ENCODE peak calls at places on chromosomes 12 and 14, in four cellular contexts. K, W, F and Z are unnamed samples.
A peak's percentile ranks its signal among the peaks of the same experiment; 100 is the strongest.

GRCh38 chr12:116381744-116382455 is 104.4 kb upstream of the MED13L start:
- DNase-seq in K (no peak), W (peak; percentile 17), F (no peak), Z (no peak)

GRCh38 chr12:52415870-52416750 is 10.0 kb upstream of the KRT82 start:
- DNase-seq in K (no peak), W (no peak), F (peak; percentile 71), Z (no peak)

GRCh38 chr12:116813271-116814041 is 67.8 kb downstream of the HRK start:
- DNase-seq in F (no peak), W (no peak), K (no peak), Z (no peak)

GRCh38 chr14:57502581-57503254 is 9.1 kb upstream of the CCDC198 start:
- DNase-seq in W (no peak), K (no peak), F (no peak), Z (no peak)

GRCh38 chr12:3551976-3552725 is 61.1 kb downstream of the PRMT8 start:
- DNase-seq in K (no peak), F (no peak), W (no peak), Z (no peak)

GRCh38 chr12:70646850-70647249 is 9.6 kb upstream of the PTPRB start:
- DNase-seq in W (no peak), K (no peak), F (no peak), Z (no peak)

GRCh38 chr12:49939307-49939706 is 11.2 kb upstream of the AQP2 start:
- DNase-seq in K (no peak), F (no peak), W (no peak), Z (no peak)

GRCh38 chr12:107560194-107560905 is 125.2 kb upstream of the PWP1 start:
- DNase-seq in F (no peak), K (no peak), W (no peak), Z (no peak)

GRCh38 chr12:72493390-72493789 is 221.2 kb downstream of the TRHDE start:
- DNase-seq in F (no peak), K (no peak), W (no peak), Z (no peak)

GRCh38 chr12:2256453-2256852 is 203.7 kb downstream of the CACNA1C start:
- DNase-seq in F (no peak), W (no peak), K (no peak), Z (no peak)

GRCh38 chr14:105226198-105226597 is 22.1 kb upstream of the BTBD6 start:
- DNase-seq in K (no peak), F (no peak), W (no peak), Z (no peak)

GRCh38 chr12:52528641-52529143 is 8.5 kb upstream of the KRT5 start:
- DNase-seq in W (no peak), K (no peak), F (no peak), Z (no peak)

GRCh38 chr12:87274594-87275245 is 754.5 kb downstream of the C12orf50 start:
- DNase-seq in W (no peak), K (no peak), F (no peak), Z (no peak)

GRCh38 chr14:53011053-53011462 is 60.2 kb upstream of the FERMT2 start:
- DNase-seq in F (peak; percentile 85), K (no peak), W (no peak), Z (no peak)

GRCh38 chr14:35339761-35340406 is 47.7 kb downstream of the PSMA6 start:
- DNase-seq in K (no peak), W (no peak), F (no peak), Z (peak; percentile 67)

GRCh38 chr14:89428556-89429196 is 11.6 kb upstream of the FOXN3 start:
- DNase-seq in F (peak; percentile 27), W (no peak), K (no peak), Z (no peak)

GRCh38 chr12:113860950-113861349 is 105.2 kb downstream of the RBM19 start:
- DNase-seq in W (no peak), F (no peak), K (no peak), Z (no peak)

GRCh38 chr12:48237048-48237630 is 34.0 kb upstream of the OR10AD1 start:
- DNase-seq in F (no peak), K (no peak), W (no peak), Z (no peak)

GRCh38 chr12:80627773-80628172 is 79.7 kb upstream of the MYF6 start:
- DNase-seq in K (no peak), W (no peak), F (no peak), Z (no peak)

GRCh38 chr12:188910-189621 is 24.9 kb downstream of the SLC6A12 start:
- DNase-seq in W (peak; percentile 73), K (peak; percentile 50), F (peak; percentile 52), Z (peak; percentile 86)

GRCh38 chr12:19833775-19834501 is 394.6 kb downstream of the AEBP2 start:
- DNase-seq in K (peak; percentile 56), F (no peak), W (no peak), Z (no peak)

GRCh38 chr14:30521899-30522736 is 36.8 kb upstream of the G2E3 start:
- DNase-seq in W (no peak), K (no peak), F (no peak), Z (peak; percentile 18)

GRCh38 chr12:92561543-92561899 is 141.3 kb upstream of the PLEKHG7 start:
- DNase-seq in K (no peak), W (no peak), F (no peak), Z (no peak)

GRCh38 chr12:34398366-34398705 is 376.0 kb downstream of the ALG10 start:
- DNase-seq in W (no peak), K (no peak), F (peak; percentile 4), Z (peak; percentile 4)

GRCh38 chr12:119334459-119335170 is at the start of gene CCDC60:
- DNase-seq in K (peak; percentile 1), W (peak; percentile 65), F (no peak), Z (no peak)

GRCh38 chr12:106978035-106978800 is 8.7 kb downstream of the MTERF2 start:
- DNase-seq in W (no peak), K (no peak), F (peak; percentile 38), Z (no peak)

GRCh38 chr12:2719405-2719804 is 75.4 kb upstream of the FKBP4 start:
- DNase-seq in K (no peak), W (no peak), F (no peak), Z (no peak)

DNA sequence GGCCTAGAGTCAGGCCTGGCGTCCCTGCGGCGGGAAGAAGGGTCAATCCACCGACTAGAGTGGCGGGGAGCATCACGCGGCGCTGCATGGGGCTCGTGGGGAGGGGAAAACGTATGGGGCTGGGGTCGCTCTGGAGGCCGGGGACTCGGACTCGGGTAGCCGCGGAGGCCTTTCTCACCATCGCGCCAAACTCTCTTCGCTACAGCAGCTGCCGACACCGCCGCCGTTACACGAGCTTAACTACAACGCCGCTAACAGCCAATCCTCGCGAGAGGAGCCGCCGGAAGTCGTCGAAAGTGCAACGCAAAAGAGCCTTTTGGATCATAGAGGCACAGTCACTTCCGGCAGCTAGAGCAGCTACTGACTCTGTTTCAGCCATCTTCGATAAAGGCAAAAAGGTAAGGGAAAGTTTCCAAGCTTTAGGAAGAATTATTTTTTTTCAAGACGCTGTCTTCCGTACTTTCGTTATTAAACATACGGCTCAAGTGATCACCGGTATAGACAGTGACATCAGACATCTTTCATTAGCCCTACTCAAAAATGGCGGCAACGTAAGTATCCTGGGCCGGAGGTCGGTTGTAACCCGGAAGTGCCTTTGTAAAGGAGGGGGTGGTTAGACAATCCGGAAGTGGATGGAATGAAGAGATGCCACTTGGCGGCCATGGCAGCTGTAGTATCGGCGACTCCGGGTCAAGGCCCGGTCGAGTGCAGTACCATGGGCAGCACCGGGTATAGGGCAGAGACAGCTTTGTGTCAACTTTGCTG is at the start of the genes ERH and SLC39A9:
- DNase-seq in W (peak; percentile 82), F (peak; percentile 94), K (peak; percentile 97), Z (peak; percentile 91)
- TF ChIP-seq CTCF in W (no peak), F (no peak), K (no peak), Z (no peak)

DNA sequence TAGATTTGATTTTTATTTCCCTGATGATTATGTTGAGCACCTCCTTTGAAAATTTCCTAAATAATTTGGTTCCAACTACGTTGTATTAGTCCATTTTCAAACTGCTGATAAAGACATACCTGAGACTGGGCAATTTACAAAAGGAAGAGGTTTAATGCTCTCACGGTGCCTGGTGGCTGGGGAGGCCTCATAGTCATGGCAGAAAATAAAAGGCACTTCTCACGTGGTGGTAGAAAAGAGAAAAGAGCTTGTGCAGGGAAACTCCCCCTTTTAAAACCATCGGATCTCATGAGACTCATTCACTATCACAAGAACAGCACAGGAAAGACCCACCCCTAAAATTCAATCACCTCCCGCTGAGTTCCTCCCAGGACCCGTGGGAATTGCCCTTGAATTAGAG is 372.3 kb downstream of the RPL10L start:
- DNase-seq in F (no peak), K (no peak), W (no peak), Z (no peak)
- TF ChIP-seq CTCF in F (no peak), K (no peak), W (no peak), Z (no peak)

GRCh38 chr12:14111230-14111865 is 129.9 kb upstream of the GRIN2B start:
- DNase-seq in W (no peak), F (no peak), K (peak; percentile 8), Z (peak; percentile 42)
- TF ChIP-seq CTCF in W (peak; percentile 61), F (no peak), K (no peak), Z (peak; percentile 70)

GRCh38 chr14:91899777-91900176 is 32.4 kb upstream of the TC2N start:
- DNase-seq in F (no peak), K (no peak), W (no peak), Z (no peak)

GRCh38 chr14:91898256-91898843 is 31.0 kb upstream of the TC2N start:
- DNase-seq in K (no peak), F (no peak), W (no peak), Z (no peak)

GRCh38 chr14:91897121-91897701 is 29.9 kb upstream of the TC2N start:
- DNase-seq in K (no peak), F (peak; percentile 63), W (no peak), Z (no peak)

GRCh38 chr14:91901449-91902250 is 34.3 kb upstream of the TC2N start:
- DNase-seq in W (no peak), F (peak; percentile 77), K (no peak), Z (no peak)

DNA sequence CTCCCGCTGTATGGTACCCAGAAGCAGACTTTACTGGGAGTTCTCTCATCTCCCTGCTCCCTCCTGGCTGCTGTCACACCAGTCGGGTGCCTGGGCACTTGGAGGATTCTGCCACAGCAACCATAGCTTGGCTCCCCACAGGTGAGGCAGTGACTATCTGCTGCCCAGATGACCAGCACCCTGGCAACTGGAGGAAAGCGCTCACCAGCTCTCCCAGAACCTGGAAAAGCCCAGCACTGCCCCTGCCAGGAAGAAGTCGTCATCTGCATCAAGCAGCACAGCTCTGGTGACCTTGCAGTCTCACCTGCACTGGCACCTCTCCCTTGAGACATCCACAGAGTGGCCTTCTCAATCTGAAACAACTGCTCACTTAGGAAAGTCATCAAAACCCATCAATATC is 31.9 kb upstream of the TC2N start:
- DNase-seq in F (no peak), W (no peak), K (peak; percentile 51), Z (no peak)
- TF ChIP-seq CTCF in F (no peak), W (no peak), K (peak; percentile 44), Z (no peak)

GRCh38 chr12:120758798-120759590 is 33.4 kb downstream of the ACADS start:
- DNase-seq in W (no peak), K (no peak), F (no peak), Z (no peak)
- TF ChIP-seq CTCF in W (no peak), K (no peak), F (no peak), Z (no peak)